ENCODE peak calls at places on chromosomes 13 and 19, in four cellular contexts. One of them, this sample, is unnamed.

GRCh38 chr19:1108291-1109031 is 4.7 kb downstream of the GPX4 start:
- DNase-seq in A549: no peak
- DNase-seq in K562: no peak
- DNase-seq in HepG2: no peak
- DNase-seq in this sample: no peak

GRCh38 chr19:38003427-38004099 is 96.6 kb downstream of the SIPA1L3 start:
- DNase-seq in A549: no peak
- DNase-seq in K562: no peak
- DNase-seq in HepG2: no peak
- DNase-seq in this sample: peak; percentile 92

GRCh38 chr19:41353466-41354342 is at the start of gene TGFB1:
- DNase-seq in A549: peak; percentile 100
- DNase-seq in K562: peak; percentile 98
- DNase-seq in HepG2: peak; percentile 70
- DNase-seq in this sample: peak; percentile 87

GRCh38 chr13:32883501-32883900 is 132.7 kb upstream of the KL start:
- DNase-seq in A549: no peak
- DNase-seq in K562: no peak
- DNase-seq in HepG2: no peak
- DNase-seq in this sample: peak; percentile 46

GRCh38 chr13:30216111-30216510 is 91.2 kb downstream of the KATNAL1 start:
- DNase-seq in A549: no peak
- DNase-seq in K562: no peak
- DNase-seq in HepG2: peak; percentile 5
- DNase-seq in this sample: no peak

GRCh38 chr13:33793726-33794125 is 24.2 kb upstream of the RFC3 start:
- DNase-seq in A549: no peak
- DNase-seq in K562: no peak
- DNase-seq in HepG2: no peak
- DNase-seq in this sample: no peak

GRCh38 chr19:48102870-48103751 is 7.5 kb downstream of the PLA2G4C start:
- DNase-seq in A549: peak; percentile 85
- DNase-seq in K562: peak; percentile 79
- DNase-seq in HepG2: peak; percentile 53
- DNase-seq in this sample: peak; percentile 49

GRCh38 chr19:18612051-18612771 is 459 bp upstream of the TMEM59L start:
- DNase-seq in A549: no peak
- DNase-seq in K562: no peak
- DNase-seq in HepG2: no peak
- DNase-seq in this sample: no peak

GRCh38 chr19:18310118-18310909 is 12.6 kb downstream of the LSM4 start:
- DNase-seq in A549: no peak
- DNase-seq in K562: peak; percentile 10
- DNase-seq in HepG2: no peak
- DNase-seq in this sample: no peak

GRCh38 chr19:3249408-3249807 is 24.9 kb downstream of the CELF5 start:
- DNase-seq in A549: peak; percentile 32
- DNase-seq in K562: peak; percentile 92
- DNase-seq in HepG2: peak; percentile 27
- DNase-seq in this sample: no peak

GRCh38 chr13:85589021-85589420 is 210.2 kb downstream of the SLITRK6 start:
- DNase-seq in A549: no peak
- DNase-seq in K562: no peak
- DNase-seq in HepG2: no peak
- DNase-seq in this sample: no peak

GRCh38 chr13:57629821-57630235 is 1.7 kb upstream of the PCDH17 start:
- DNase-seq in A549: no peak
- DNase-seq in K562: peak; percentile 11
- DNase-seq in HepG2: no peak
- DNase-seq in this sample: peak; percentile 42

GRCh38 chr13:109043561-109044075 is 414.2 kb downstream of the MYO16 start:
- DNase-seq in A549: no peak
- DNase-seq in K562: no peak
- DNase-seq in HepG2: no peak
- DNase-seq in this sample: no peak

GRCh38 chr19:40614595-40615411 is 13.6 kb downstream of the LTBP4 start:
- DNase-seq in A549: no peak
- DNase-seq in K562: peak; percentile 87
- DNase-seq in HepG2: no peak
- DNase-seq in this sample: peak; percentile 99

GRCh38 chr13:49419292-49419691 is 24.6 kb downstream of the CAB39L start:
- DNase-seq in A549: no peak
- DNase-seq in K562: no peak
- DNase-seq in HepG2: peak; percentile 13
- DNase-seq in this sample: peak; percentile 52

GRCh38 chr13:78060966-78061365 is 142.3 kb upstream of the EDNRB start:
- DNase-seq in A549: no peak
- DNase-seq in K562: no peak
- DNase-seq in HepG2: no peak
- DNase-seq in this sample: no peak

GRCh38 chr19:49502866-49503581 is 6.8 kb downstream of the RPS11 start:
- DNase-seq in A549: peak; percentile 69
- DNase-seq in K562: no peak
- DNase-seq in HepG2: peak; percentile 74
- DNase-seq in this sample: peak; percentile 81

GRCh38 chr19:55549500-55550320 is 4.4 kb upstream of the SBK3 start:
- DNase-seq in A549: peak; percentile 88
- DNase-seq in K562: no peak
- DNase-seq in HepG2: peak; percentile 64
- DNase-seq in this sample: peak; percentile 93

GRCh38 chr19:18446145-18446810 is 8.3 kb upstream of the ISYNA1 start:
- DNase-seq in A549: no peak
- DNase-seq in K562: no peak
- DNase-seq in HepG2: no peak
- DNase-seq in this sample: no peak

GRCh38 chr19:46932346-46932745 is 71.5 kb downstream of the ARHGAP35 start:
- DNase-seq in A549: no peak
- DNase-seq in K562: no peak
- DNase-seq in HepG2: no peak
- DNase-seq in this sample: peak; percentile 62

GRCh38 chr19:45168767-45169351 is 8.1 kb upstream of the NKPD1 start:
- DNase-seq in A549: no peak
- DNase-seq in K562: peak; percentile 54
- DNase-seq in HepG2: peak; percentile 70
- DNase-seq in this sample: no peak

GRCh38 chr13:59490651-59491050 is 673.1 kb downstream of the DIAPH3 start:
- DNase-seq in A549: no peak
- DNase-seq in K562: no peak
- DNase-seq in HepG2: no peak
- DNase-seq in this sample: no peak
- TF ChIP-seq MAZ in A549: no peak
- TF ChIP-seq MAZ in K562: no peak
- TF ChIP-seq MAZ in HepG2: no peak
- TF ChIP-seq MAZ in this sample: no peak

GRCh38 chr13:99281811-99282263 is 23.7 kb upstream of the GPR18 start:
- DNase-seq in A549: no peak
- DNase-seq in K562: no peak
- DNase-seq in HepG2: no peak
- DNase-seq in this sample: no peak
- TF ChIP-seq MAZ in A549: no peak
- TF ChIP-seq MAZ in K562: no peak
- TF ChIP-seq MAZ in HepG2: no peak
- TF ChIP-seq MAZ in this sample: no peak

GRCh38 chr19:4268816-4269430 is 10.1 kb upstream of the SHD start:
- DNase-seq in A549: no peak
- DNase-seq in K562: no peak
- DNase-seq in HepG2: no peak
- DNase-seq in this sample: no peak

GRCh38 chr19:4267901-4268815 is 10.9 kb upstream of the SHD start:
- DNase-seq in A549: no peak
- DNase-seq in K562: no peak
- DNase-seq in HepG2: peak; percentile 69
- DNase-seq in this sample: no peak

GRCh38 chr19:4277051-4277700 is 1.9 kb upstream of the SHD start:
- DNase-seq in A549: no peak
- DNase-seq in K562: peak; percentile 40
- DNase-seq in HepG2: no peak
- DNase-seq in this sample: no peak

GRCh38 chr19:4278010-4278409 is 1.1 kb upstream of the SHD start:
- DNase-seq in A549: no peak
- DNase-seq in K562: no peak
- DNase-seq in HepG2: no peak
- DNase-seq in this sample: no peak

GRCh38 chr19:4272894-4273293 is 6.2 kb upstream of the SHD start:
- DNase-seq in A549: no peak
- DNase-seq in K562: no peak
- DNase-seq in HepG2: no peak
- DNase-seq in this sample: no peak
- TF ChIP-seq MAZ in A549: no peak
- TF ChIP-seq MAZ in K562: no peak
- TF ChIP-seq MAZ in HepG2: no peak
- TF ChIP-seq MAZ in this sample: no peak

GRCh38 chr19:8242212-8242821 is 33.1 kb downstream of the CERS4 start:
- DNase-seq in A549: no peak
- DNase-seq in K562: no peak
- DNase-seq in HepG2: no peak
- DNase-seq in this sample: no peak

GRCh38 chr19:8241646-8242045 is 32.5 kb downstream of the CERS4 start:
- DNase-seq in A549: no peak
- DNase-seq in K562: no peak
- DNase-seq in HepG2: no peak
- DNase-seq in this sample: no peak

GRCh38 chr19:8238251-8238650 is 29.1 kb downstream of the CERS4 start:
- DNase-seq in A549: no peak
- DNase-seq in K562: no peak
- DNase-seq in HepG2: no peak
- DNase-seq in this sample: no peak

GRCh38 chr19:8239528-8240273 is 30.5 kb downstream of the CERS4 start:
- DNase-seq in A549: no peak
- DNase-seq in K562: no peak
- DNase-seq in HepG2: no peak
- DNase-seq in this sample: no peak

GRCh38 chr19:8240274-8241229 is 31.4 kb downstream of the CERS4 start:
- DNase-seq in A549: no peak
- DNase-seq in K562: peak; percentile 95
- DNase-seq in HepG2: peak; percentile 90
- DNase-seq in this sample: peak; percentile 94
- TF ChIP-seq MAZ in A549: no peak
- TF ChIP-seq MAZ in K562: peak; percentile 94
- TF ChIP-seq MAZ in HepG2: peak; percentile 64
- TF ChIP-seq MAZ in this sample: peak; percentile 91

GRCh38 chr13:61286148-61286745 is 129.4 kb downstream of the PCDH20 start:
- DNase-seq in A549: no peak
- DNase-seq in K562: no peak
- DNase-seq in HepG2: peak; percentile 2
- DNase-seq in this sample: no peak
- TF ChIP-seq MAZ in A549: no peak
- TF ChIP-seq MAZ in K562: no peak
- TF ChIP-seq MAZ in HepG2: no peak
- TF ChIP-seq MAZ in this sample: no peak

GRCh38 chr19:33444238-33444992 is 70.9 kb downstream of the CEBPG start:
- DNase-seq in A549: no peak
- DNase-seq in K562: no peak
- DNase-seq in HepG2: no peak
- DNase-seq in this sample: no peak

GRCh38 chr19:33445752-33446070 is 72.2 kb downstream of the CEBPG start:
- DNase-seq in A549: no peak
- DNase-seq in K562: no peak
- DNase-seq in HepG2: no peak
- DNase-seq in this sample: no peak

GRCh38 chr19:33446156-33446917 is 72.8 kb downstream of the CEBPG start:
- DNase-seq in A549: no peak
- DNase-seq in K562: no peak
- DNase-seq in HepG2: no peak
- DNase-seq in this sample: peak; percentile 57

GRCh38 chr19:33443638-33444195 is 70.2 kb downstream of the CEBPG start:
- DNase-seq in A549: no peak
- DNase-seq in K562: no peak
- DNase-seq in HepG2: no peak
- DNase-seq in this sample: no peak

GRCh38 chr19:33444993-33445751 is 71.7 kb downstream of the CEBPG start:
- DNase-seq in A549: no peak
- DNase-seq in K562: no peak
- DNase-seq in HepG2: no peak
- DNase-seq in this sample: peak; percentile 44
- TF ChIP-seq MAZ in A549: no peak
- TF ChIP-seq MAZ in K562: no peak
- TF ChIP-seq MAZ in HepG2: no peak
- TF ChIP-seq MAZ in this sample: no peak

DNA sequence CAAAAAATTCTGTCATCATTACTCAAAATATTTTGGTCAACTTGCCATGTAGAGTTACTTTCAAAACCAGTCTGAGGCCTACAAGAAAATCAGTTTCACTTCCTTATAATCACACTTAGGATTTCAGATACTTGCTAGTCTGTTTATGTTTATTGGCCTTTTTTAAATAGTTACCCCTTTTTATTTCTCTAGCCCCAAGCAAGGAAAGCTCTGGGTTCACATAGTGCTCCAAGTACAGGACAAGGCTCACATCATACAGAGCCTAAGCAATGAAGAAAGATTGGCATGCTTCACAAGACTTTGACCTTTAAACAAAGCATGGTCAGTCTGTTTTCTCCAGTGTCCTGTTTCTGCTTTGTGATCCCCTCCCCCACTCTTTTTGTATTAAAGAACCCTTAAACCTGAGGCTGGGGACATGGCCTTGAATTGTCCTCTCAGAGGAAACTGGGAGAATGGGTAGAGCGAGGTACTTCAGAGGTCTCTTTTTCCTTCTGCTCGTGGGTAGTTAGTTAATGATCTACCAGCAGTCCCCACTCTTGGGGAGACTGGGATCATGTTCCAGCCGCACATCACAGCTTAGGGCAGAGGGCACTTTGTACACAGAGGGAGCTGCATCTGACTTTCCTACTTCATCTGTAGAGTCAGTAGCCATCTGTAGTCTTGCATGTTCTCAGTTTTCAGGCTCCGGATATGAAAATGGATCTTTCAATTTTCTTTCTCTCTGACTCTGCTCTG is 30.6 kb downstream of the CEACAM1 start:
- DNase-seq in A549: peak; percentile 73
- DNase-seq in K562: no peak
- DNase-seq in HepG2: peak; percentile 98
- DNase-seq in this sample: no peak
- TF ChIP-seq MAZ in A549: no peak
- TF ChIP-seq MAZ in K562: no peak
- TF ChIP-seq MAZ in HepG2: no peak
- TF ChIP-seq MAZ in this sample: no peak

DNA sequence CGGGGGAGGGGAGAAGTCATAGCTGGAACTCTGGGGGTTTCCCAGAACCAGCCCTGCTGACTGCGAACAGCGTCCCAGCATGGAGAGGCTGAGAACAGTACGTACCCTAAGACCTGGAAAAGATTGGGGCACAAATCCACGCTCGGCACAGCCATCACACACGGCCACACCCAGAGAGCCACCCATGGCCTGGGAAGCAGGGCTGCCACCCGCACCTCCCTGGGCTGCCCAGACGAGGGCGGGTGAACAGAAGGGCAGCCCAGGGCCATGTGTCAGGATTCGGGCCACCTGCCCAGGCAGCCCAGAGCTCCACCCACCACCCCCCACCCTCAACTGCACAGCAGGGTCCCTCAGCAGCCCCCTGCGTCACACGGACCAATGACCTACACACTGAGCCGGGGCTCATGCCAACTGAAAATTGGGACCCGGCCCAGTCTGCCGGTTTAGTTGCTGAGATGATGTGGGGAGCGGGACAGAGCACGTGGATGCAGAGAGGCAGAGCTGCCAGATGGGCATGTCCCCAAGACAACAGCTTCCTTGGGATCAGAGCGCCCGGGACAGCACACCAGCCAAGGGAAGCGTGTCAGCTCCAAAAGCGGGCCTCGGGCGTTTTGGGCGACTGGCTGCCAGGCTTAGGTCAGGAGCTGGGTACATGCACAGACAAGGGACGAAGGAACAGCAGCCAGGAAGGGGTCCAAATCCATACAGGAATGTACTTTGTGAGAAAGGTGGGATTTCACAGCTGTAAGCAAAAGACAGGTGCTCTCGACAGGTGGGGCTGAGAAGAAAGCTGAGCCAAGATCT is 8.4 kb downstream of the UBXN6 start:
- DNase-seq in A549: no peak
- DNase-seq in K562: peak; percentile 9
- DNase-seq in HepG2: no peak
- DNase-seq in this sample: no peak
- TF ChIP-seq MAZ in A549: no peak
- TF ChIP-seq MAZ in K562: no peak
- TF ChIP-seq MAZ in HepG2: no peak
- TF ChIP-seq MAZ in this sample: no peak